ENCODE peak calls at places on chromosomes 7 and 10, in four cellular contexts. W is HCT116, J is HepG2, R is K562. M is an unnamed sample. For H3K4me1, the result is how much of the 10 kb centered on the place peaks cover.

GRCh38 chr10:107728807-107729206 is 564.3 kb upstream of the SORCS1 start:
- DNase-seq in W (no peak), J (no peak), R (no peak), M (no peak)

GRCh38 chr7:142901426-142902259 is 16.1 kb upstream of the TRPV6 start:
- DNase-seq in W (no peak), J (no peak), R (no peak), M (no peak)

GRCh38 chr10:21807162-21807561 is 196.4 kb downstream of the DNAJC1 start:
- DNase-seq in W (no peak), J (no peak), R (peak), M (peak)

GRCh38 chr10:4234661-4235060 is 449.7 kb upstream of the KLF6 start:
- DNase-seq in W (no peak), J (no peak), R (peak), M (no peak)

GRCh38 chr10:1015688-1016087 is 10.0 kb downstream of the IDI2 start:
- DNase-seq in W (no peak), J (peak), R (no peak), M (no peak)

GRCh38 chr7:46932656-46933424 is 649.1 kb downstream of the TNS3 start:
- DNase-seq in W (no peak), J (no peak), R (no peak), M (no peak)

GRCh38 chr10:116120688-116121087 is 152.3 kb downstream of the GFRA1 start:
- DNase-seq in W (no peak), J (no peak), R (peak), M (peak)

GRCh38 chr10:28734940-28735759 is 57.8 kb downstream of the BAMBI start:
- DNase-seq in W (peak), J (peak), R (peak), M (peak)

GRCh38 chr7:5671053-5671452 is 110.4 kb downstream of the RNF216 start:
- DNase-seq in W (no peak), J (no peak), R (no peak), M (no peak)

GRCh38 chr10:34434119-34434594 is 380.9 kb downstream of the PARD3 start:
- DNase-seq in W (no peak), J (no peak), R (no peak), M (no peak)

GRCh38 chr10:76444034-76444800 is 1012.8 kb downstream of the LRMDA start:
- DNase-seq in W (no peak), J (no peak), R (no peak), M (no peak)

GRCh38 chr7:128014864-128015263 is 16.4 kb downstream of the LRRC4 start:
- DNase-seq in W (no peak), J (no peak), R (no peak), M (no peak)

GRCh38 chr10:33559105-33559504 is 224.6 kb upstream of the NRP1 start:
- DNase-seq in W (no peak), J (no peak), R (no peak), M (no peak)

GRCh38 chr10:20473361-20473760 is 423.8 kb downstream of the NEBL start:
- DNase-seq in W (no peak), J (no peak), R (no peak), M (no peak)

GRCh38 chr7:125966278-125967048 is 1036.8 kb upstream of the POT1 start:
- DNase-seq in W (no peak), J (no peak), R (no peak), M (no peak)

GRCh38 chr10:34764347-34764991 is 50.6 kb downstream of the PARD3 start:
- DNase-seq in W (no peak), J (no peak), R (no peak), M (no peak)

GRCh38 chr7:151607464-151607867 is 87.8 kb upstream of the RHEB start:
- DNase-seq in W (peak), J (peak), R (no peak), M (no peak)

GRCh38 chr10:96840841-96841518 is 8.9 kb downstream of the LCOR start:
- DNase-seq in W (peak), J (peak), R (no peak), M (no peak)

GRCh38 chr7:125572414-125572813 is 642.8 kb upstream of the POT1 start:
- DNase-seq in W (no peak), J (no peak), R (no peak), M (no peak)

GRCh38 chr7:136868496-136869005 is at the start of gene CHRM2:
- DNase-seq in W (no peak), J (no peak), R (no peak), M (no peak)

GRCh38 chr10:10471758-10472157 is 545.9 kb upstream of the CELF2 start:
- DNase-seq in W (no peak), J (no peak), R (no peak), M (no peak)

GRCh38 chr10:121462955-121463354 is 135.3 kb downstream of the FGFR2 start:
- DNase-seq in W (no peak), J (no peak), R (no peak), M (no peak)

GRCh38 chr7:36820527-36821170 is 96.4 kb upstream of the AOAH start:
- DNase-seq in W (no peak), J (no peak), R (no peak), M (no peak)

GRCh38 chr7:124459101-124460052 is 306.2 kb downstream of the GPR37 start:
- DNase-seq in W (no peak), J (peak), R (no peak), M (no peak)

GRCh38 chr7:116399808-116400207 is 99.7 kb upstream of the CAV2 start:
- DNase-seq in W (no peak), J (no peak), R (no peak), M (no peak)

GRCh38 chr7:120717166-120717565 is 140.8 kb downstream of the TSPAN12 start:
- DNase-seq in W (no peak), J (peak), R (no peak), M (no peak)

GRCh38 chr7:112422842-112423496 is 27.3 kb upstream of the IFRD1 start:
- DNase-seq in W (peak), J (peak), R (peak), M (peak)

GRCh38 chr7:80273327-80273726 is 138.7 kb downstream of the GNAI1 start:
- DNase-seq in W (no peak), J (no peak), R (no peak), M (no peak)

GRCh38 chr10:14084875-14085274 is 245.8 kb downstream of the FRMD4A start:
- DNase-seq in W (no peak), J (no peak), R (no peak), M (no peak)

GRCh38 chr10:122143238-122143841 is 127.8 kb upstream of the BTBD16 start:
- DNase-seq in W (no peak), J (no peak), R (no peak), M (no peak)

GRCh38 chr10:80443531-80443974 is 10.6 kb upstream of the TSPAN14 start:
- DNase-seq in W (no peak), J (peak), R (peak), M (no peak)

GRCh38 chr7:104272767-104273384 is 55.5 kb upstream of the LHFPL3 start:
- DNase-seq in W (peak), J (peak), R (no peak), M (peak)

GRCh38 chr7:155734445-155734809 is 77.8 kb downstream of the SHH start:
- DNase-seq in W (no peak), J (no peak), R (no peak), M (no peak)

GRCh38 chr10:35335718-35336083 is 608 bp upstream of the CCNY start:
- DNase-seq in W (no peak), J (no peak), R (no peak), M (no peak)

GRCh38 chr7:50792342-50793114 is 9.8 kb upstream of the GRB10 start:
- DNase-seq in W (no peak), J (no peak), R (peak), M (no peak)

GRCh38 chr10:33336606-33337334 is 2.3 kb upstream of the NRP1 start:
- DNase-seq in W (no peak), J (no peak), R (no peak), M (no peak)

DNA sequence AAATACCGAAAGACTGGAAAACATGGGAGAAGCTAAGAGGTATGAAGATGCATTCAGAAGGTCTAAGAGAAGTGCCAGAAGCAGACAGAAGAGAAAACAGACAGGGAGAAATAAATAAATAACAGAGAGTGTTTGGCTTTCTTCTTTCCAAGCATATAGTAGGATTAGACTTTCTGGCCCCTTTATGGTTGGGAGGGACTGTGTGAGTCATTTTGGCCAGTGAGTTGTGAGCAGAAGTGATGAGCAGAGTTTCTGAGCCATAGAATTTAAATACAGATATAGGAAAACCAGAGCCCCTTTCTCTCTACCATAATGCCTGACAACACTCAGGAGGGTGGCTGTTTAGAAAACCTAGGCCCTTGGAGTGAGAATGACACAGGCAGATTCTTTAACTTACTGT is 171.0 kb downstream of the PPP1R17 start:
- DNase-seq in W (no peak), J (no peak), R (no peak), M (no peak)
- TF ChIP-seq ZNF274 in W (no peak), J (no peak), R (no peak), M (no peak)

GRCh38 chr7:27162930-27163775 is 2.2 kb downstream of the HOXA9 start:
- DNase-seq in W (no peak), J (no peak), R (no peak), M (no peak)
- H3K4me1 ChIP-seq in W (under half), J (under half), R (under half), M (under half)

GRCh38 chr7:25947669-25948516 is 204.1 kb upstream of the NFE2L3 start:
- DNase-seq in W (no peak), J (no peak), R (no peak), M (no peak)
- H3K9ac ChIP-seq in W (no peak), J (no peak), R (no peak), M (no peak)

DNA sequence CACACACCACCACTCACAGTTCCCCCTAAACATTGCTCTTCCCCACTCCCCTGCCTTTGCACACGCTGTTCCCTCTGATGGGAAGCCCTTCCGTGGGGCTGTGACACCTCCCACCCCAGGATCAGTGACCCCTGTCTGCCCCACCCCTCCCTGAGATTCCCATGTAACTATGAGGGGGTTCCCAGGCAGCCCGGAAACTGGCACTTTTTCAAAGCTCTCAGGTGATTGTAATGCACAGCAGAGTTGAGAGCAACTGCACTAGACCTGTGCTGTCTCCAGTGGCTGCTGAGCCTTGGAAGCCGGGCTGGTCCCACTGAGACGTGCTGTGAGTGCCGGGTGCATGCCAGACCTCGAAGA is 29.8 kb downstream of the GPRIN2 start:
- DNase-seq in W (no peak), J (no peak), R (no peak), M (no peak)
- TF ChIP-seq ZNF274 in W (no peak), J (no peak), R (no peak), M (no peak)

M was measured in NT2/D1.